ENCODE peak calls at places on chromosomes 1 and 21, in four cellular contexts. D, J, O and M are unnamed samples.
A peak's percentile ranks its signal among the peaks of the same experiment; 100 is the strongest.

GRCh38 chr1:87888456-87888855 is 559.8 kb downstream of the LMO4 start:
- DNase-seq in D (no peak), O (no peak), J (no peak), M (no peak)

GRCh38 chr1:63976006-63976405 is 202.2 kb downstream of the ROR1 start:
- DNase-seq in O (no peak), D (no peak), J (no peak), M (no peak)

GRCh38 chr1:76799700-76800099 is 67.6 kb upstream of the ST6GALNAC5 start:
- DNase-seq in O (no peak), D (no peak), J (no peak), M (peak; percentile 24)

GRCh38 chr1:8794605-8795004 is 22.8 kb downstream of the RERE start:
- DNase-seq in O (no peak), J (no peak), D (no peak), M (no peak)

GRCh38 chr1:237527761-237528160 is 363.0 kb downstream of the ZP4 start:
- DNase-seq in O (no peak), D (no peak), J (no peak), M (no peak)

GRCh38 chr1:212162635-212163034 is 122.6 kb upstream of the PPP2R5A start:
- DNase-seq in O (peak; percentile 80), J (peak; percentile 47), D (peak; percentile 79), M (no peak)

GRCh38 chr21:46549650-46550049 is 55.2 kb downstream of the S100B start:
- DNase-seq in O (no peak), J (no peak), D (no peak), M (no peak)

GRCh38 chr1:43524804-43525203 is 5.9 kb upstream of the PTPRF start:
- DNase-seq in J (peak; percentile 89), D (no peak), O (no peak), M (no peak)

GRCh38 chr1:78047131-78047530 is 1.4 kb downstream of the GIPC2 start:
- DNase-seq in O (no peak), J (no peak), D (no peak), M (no peak)

GRCh38 chr1:150582371-150582770 is 3.0 kb upstream of the MCL1 start:
- DNase-seq in D (no peak), O (peak; percentile 38), J (no peak), M (no peak)

GRCh38 chr1:96710708-96711477 is 10.7 kb upstream of the PTBP2 start:
- DNase-seq in D (no peak), J (no peak), O (peak; percentile 69), M (no peak)

GRCh38 chr1:176374967-176375569 is 87.9 kb upstream of the PAPPA2 start:
- DNase-seq in O (peak; percentile 62), D (no peak), J (peak; percentile 84), M (peak; percentile 45)

GRCh38 chr1:7380712-7381111 is 390.4 kb upstream of the VAMP3 start:
- DNase-seq in J (no peak), D (no peak), O (no peak), M (peak; percentile 56)

GRCh38 chr1:73593379-73593778 is 604.6 kb downstream of the LRRIQ3 start:
- DNase-seq in O (no peak), J (no peak), D (no peak), M (no peak)

GRCh38 chr1:153470707-153471106 is 10.3 kb upstream of the S100A7 start:
- DNase-seq in J (no peak), D (no peak), O (no peak), M (no peak)

GRCh38 chr1:225954753-225955152 is 13.7 kb upstream of the LEFTY2 start:
- DNase-seq in O (no peak), D (no peak), J (no peak), M (no peak)

GRCh38 chr21:27448960-27449359 is 482.1 kb upstream of the ADAMTS5 start:
- DNase-seq in D (no peak), J (no peak), O (no peak), M (no peak)

GRCh38 chr1:27057801-27058647 is 45.4 kb upstream of the TENT5B start:
- DNase-seq in D (no peak), O (no peak), J (no peak), M (peak; percentile 68)

GRCh38 chr1:232162001-232162400 is 467.9 kb downstream of the SIPA1L2 start:
- DNase-seq in J (no peak), O (no peak), D (no peak), M (no peak)

GRCh38 chr21:41627428-41627827 is 119.5 kb upstream of the TMPRSS2 start:
- DNase-seq in J (no peak), O (peak; percentile 47), D (no peak), M (no peak)

GRCh38 chr1:54768093-54768492 is 3.8 kb upstream of the PARS2 start:
- DNase-seq in D (no peak), J (no peak), O (peak; percentile 13), M (no peak)

GRCh38 chr1:93702102-93702827 is 20.6 kb upstream of the BCAR3 start:
- DNase-seq in O (no peak), D (no peak), J (no peak), M (peak; percentile 74)

GRCh38 chr1:202589190-202589680 is 121.0 kb downstream of the SYT2 start:
- DNase-seq in J (no peak), D (no peak), O (peak; percentile 100), M (peak; percentile 45)

GRCh38 chr21:44444286-44444931 is 10.9 kb upstream of the LRRC3 start:
- DNase-seq in J (peak; percentile 28), D (no peak), O (no peak), M (no peak)

GRCh38 chr21:40976198-40977114 is 129.5 kb upstream of the DSCAM start:
- DNase-seq in O (no peak), J (no peak), D (no peak), M (no peak)

GRCh38 chr1:3404801-3405200 is 49.7 kb upstream of the ARHGEF16 start:
- DNase-seq in D (no peak), O (no peak), J (no peak), M (no peak)

GRCh38 chr1:217462159-217462558 is 168.7 kb downstream of the GPATCH2 start:
- DNase-seq in O (peak; percentile 65), D (no peak), J (no peak), M (no peak)

GRCh38 chr1:64147759-64148158 is 55.7 kb upstream of the UBE2U start:
- DNase-seq in D (no peak), O (no peak), J (no peak), M (no peak)

GRCh38 chr1:222009105-222009730 is 267.3 kb upstream of the DUSP10 start:
- DNase-seq in O (no peak), J (peak; percentile 61), D (peak; percentile 36), M (no peak)

GRCh38 chr1:182833271-182833670 is 5.9 kb upstream of the DHX9 start:
- DNase-seq in O (peak; percentile 6), J (no peak), D (no peak), M (no peak)

GRCh38 chr1:44819594-44820327 is 11.4 kb downstream of the BTBD19 start:
- DNase-seq in D (peak; percentile 90), J (peak; percentile 97), O (peak; percentile 95), M (peak; percentile 86)

GRCh38 chr1:58768971-58769808 is 14.7 kb downstream of the JUN start:
- DNase-seq in D (no peak), O (peak; percentile 63), J (peak; percentile 73), M (peak; percentile 73)

GRCh38 chr1:169724168-169724567 is 9.7 kb downstream of the SELE start:
- DNase-seq in O (no peak), D (no peak), J (no peak), M (no peak)

GRCh38 chr1:30345525-30346145 is 377.8 kb downstream of the MATN1 start:
- DNase-seq in J (no peak), O (no peak), D (no peak), M (no peak)

GRCh38 chr1:26690576-26691031 is 5.2 kb upstream of the ARID1A start:
- DNase-seq in D (no peak), O (no peak), J (peak; percentile 54), M (no peak)

GRCh38 chr1:214330240-214330639 is 49.3 kb downstream of the SMYD2 start:
- DNase-seq in D (no peak), O (no peak), J (no peak), M (no peak)

GRCh38 chr1:177278626-177279390 is 108.0 kb downstream of the BRINP2 start:
- DNase-seq in O (peak; percentile 45), D (no peak), J (peak; percentile 14), M (no peak)

DNA sequence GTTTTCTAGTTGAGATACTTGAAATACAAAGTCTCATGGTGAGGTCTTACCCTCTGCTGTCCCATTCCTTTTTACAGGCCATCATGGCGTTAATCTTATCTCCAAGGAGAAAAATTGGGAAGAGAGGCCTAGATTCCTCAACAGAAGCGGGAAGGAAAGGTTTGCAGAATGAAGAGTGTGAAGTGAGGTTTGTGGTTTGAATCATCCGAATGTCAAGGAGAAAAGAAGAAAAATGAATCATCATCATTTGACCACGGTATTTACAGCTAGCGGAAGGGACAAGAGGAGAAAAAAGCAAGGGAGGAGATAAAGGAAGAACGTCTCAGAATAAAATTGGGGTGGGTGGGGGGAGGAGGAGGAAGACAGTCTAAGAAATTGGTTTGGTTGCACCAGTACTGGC is 935 bp upstream of the COG2 start:
- DNase-seq in D (no peak), O (peak; percentile 9), J (peak; percentile 17), M (no peak)
- H2AFZ ChIP-seq in D (no peak overlapping the region), O (peak overlapping the region; percentile 99), J (peak overlapping the region; percentile 96), M (peak overlapping the region; percentile 89)

GRCh38 chr1:1080951-1081310 is 6.8 kb upstream of the RNF223 start:
- DNase-seq in O (no peak), D (no peak), J (no peak), M (peak; percentile 74)

GRCh38 chr1:1080122-1080753 is 6.1 kb upstream of the RNF223 start:
- DNase-seq in D (no peak), O (peak; percentile 33), J (peak; percentile 74), M (peak; percentile 94)

GRCh38 chr1:1082239-1083180 is 8.4 kb upstream of the RNF223 start:
- DNase-seq in J (no peak), D (no peak), O (no peak), M (peak; percentile 24)

GRCh38 chr1:1081311-1082238 is 7.5 kb upstream of the RNF223 start:
- DNase-seq in J (no peak), D (no peak), O (no peak), M (peak; percentile 21)

GRCh38 chr1:1079408-1080121 is 5.5 kb upstream of the RNF223 start:
- DNase-seq in O (peak; percentile 90), J (peak; percentile 64), D (no peak), M (peak; percentile 83)
- TF ChIP-seq RCOR1 in O (no peak), J (no peak), D (no peak), M (no peak)

GRCh38 chr1:11919621-11920020 is 6.6 kb downstream of the KIAA2013 start:
- DNase-seq in O (no peak), J (no peak), D (no peak), M (no peak)

GRCh38 chr1:11923069-11923826 is 3.0 kb downstream of the KIAA2013 start:
- DNase-seq in O (no peak), J (no peak), D (no peak), M (no peak)

GRCh38 chr1:11921022-11921421 is 5.2 kb downstream of the KIAA2013 start:
- DNase-seq in J (no peak), D (no peak), O (no peak), M (no peak)

GRCh38 chr1:11920239-11920903 is 5.9 kb downstream of the KIAA2013 start:
- DNase-seq in J (no peak), O (no peak), D (no peak), M (no peak)

GRCh38 chr1:11918779-11919519 is 7.3 kb downstream of the KIAA2013 start:
- DNase-seq in J (no peak), O (peak; percentile 88), D (no peak), M (no peak)
- H2AFZ ChIP-seq in J (no peak overlapping the region), O (no peak overlapping the region), D (no peak overlapping the region), M (no peak overlapping the region)

GRCh38 chr1:41919131-41919530 is 409 bp upstream of the HIVEP3 start:
- DNase-seq in O (no peak), D (no peak), J (no peak), M (no peak)
- TF ChIP-seq RCOR1 in O (no peak), D (no peak), J (no peak), M (no peak)

GRCh38 chr1:193537266-193538003 is 351.0 kb upstream of the B3GALT2 start:
- DNase-seq in J (no peak), D (peak; percentile 79), O (no peak), M (no peak)
- H2AFZ ChIP-seq in J (no peak overlapping the region), D (no peak overlapping the region), O (no peak overlapping the region), M (peak overlapping the region; percentile 65)